ENCODE peak calls at places on chromosomes 16 and 17, in four cellular contexts. A is ELR, X is progenitor cell of endocrine pancreas, V is H54. L is an unnamed sample.
A peak's percentile ranks its signal among the peaks of the same experiment; 100 is the strongest.

GRCh38 chr16:78303946-78304345 is 204.5 kb downstream of the WWOX start:
- DNase-seq in A (no peak), V (no peak), X (no peak), L (no peak)

GRCh38 chr16:71709231-71709781 is 15.2 kb downstream of the PHLPP2 start:
- DNase-seq in X (no peak), V (no peak), A (peak; percentile 56), L (no peak)

GRCh38 chr17:4541328-4542002 is 13.7 kb downstream of the MYBBP1A start:
- DNase-seq in X (no peak), V (no peak), A (no peak), L (no peak)

GRCh38 chr17:72411124-72411563 is 290.3 kb downstream of the SOX9 start:
- DNase-seq in X (no peak), A (no peak), V (no peak), L (no peak)

GRCh38 chr17:28180449-28180848 is 138.0 kb downstream of the NLK start:
- DNase-seq in V (no peak), A (no peak), X (no peak), L (no peak)

GRCh38 chr16:69888005-69888560 is 63.1 kb upstream of the CLEC18A start:
- DNase-seq in X (no peak), A (no peak), V (no peak), L (no peak)

GRCh38 chr16:89141884-89142267 is 29.7 kb upstream of the CDH15 start:
- DNase-seq in V (no peak), X (no peak), A (no peak), L (no peak)

GRCh38 chr17:57910462-57910861 is 44.8 kb downstream of the CUEDC1 start:
- DNase-seq in A (no peak), X (no peak), V (no peak), L (no peak)

GRCh38 chr17:15657868-15658775 is 26.0 kb downstream of the TRIM16 start:
- DNase-seq in X (no peak), V (no peak), A (peak; percentile 19), L (no peak)

GRCh38 chr16:154223-155030 is 2.0 kb downstream of the HBZ start:
- DNase-seq in V (no peak), A (no peak), X (no peak), L (no peak)

GRCh38 chr16:11201498-11202259 is 54.3 kb downstream of the SOCS1 start:
- DNase-seq in V (peak; percentile 79), A (peak; percentile 98), X (no peak), L (no peak)

GRCh38 chr16:68972008-68972407 is 128.7 kb downstream of the TANGO6 start:
- DNase-seq in X (no peak), V (no peak), A (no peak), L (no peak)

GRCh38 chr16:4631444-4631843 is 6.8 kb downstream of the MGRN1 start:
- DNase-seq in A (no peak), X (no peak), V (no peak), L (no peak)

GRCh38 chr16:72530434-72530833 is 358.5 kb upstream of the PMFBP1 start:
- DNase-seq in A (peak; percentile 93), X (no peak), V (peak; percentile 39), L (no peak)

GRCh38 chr17:59892849-59893616 is at the start of the genes RPS6KB1 and TUBD1:
- DNase-seq in X (peak; percentile 89), A (peak; percentile 100), V (peak; percentile 98), L (peak; percentile 98)

GRCh38 chr16:29664133-29664912 is 1.3 kb downstream of the SPN start:
- DNase-seq in X (no peak), A (no peak), V (no peak), L (peak; percentile 22)

GRCh38 chr17:40473573-40474365 is 27.7 kb downstream of the TNS4 start:
- DNase-seq in V (no peak), A (no peak), X (no peak), L (no peak)

GRCh38 chr16:58377932-58378331 is 14.3 kb upstream of the GINS3 start:
- DNase-seq in V (no peak), X (no peak), A (peak; percentile 11), L (no peak)

GRCh38 chr17:34645636-34646035 is 66.3 kb downstream of the TMEM132E start:
- DNase-seq in A (no peak), X (no peak), V (no peak), L (no peak)

GRCh38 chr16:81486555-81487061 is 42.0 kb downstream of the CMIP start:
- DNase-seq in A (no peak), X (no peak), V (no peak), L (no peak)

GRCh38 chr17:1779571-1780074 is 17.8 kb downstream of the SERPINF1 start:
- DNase-seq in X (no peak), V (peak; percentile 73), A (peak; percentile 92), L (no peak)

GRCh38 chr16:70437017-70437581 is 1.8 kb downstream of the ST3GAL2 start:
- DNase-seq in V (no peak), X (no peak), A (peak; percentile 55), L (no peak)

GRCh38 chr17:57284984-57285646 is 28.8 kb downstream of the MSI2 start:
- DNase-seq in A (no peak), X (no peak), V (no peak), L (no peak)

GRCh38 chr16:1752853-1753252 is 18.5 kb downstream of the NME3 start:
- DNase-seq in X (no peak), A (no peak), V (no peak), L (no peak)

GRCh38 chr17:63490321-63490720 is 13.5 kb downstream of the ACE start:
- DNase-seq in V (no peak), X (no peak), A (no peak), L (no peak)

GRCh38 chr17:57541472-57542394 is 203.4 kb downstream of the CCDC182 start:
- DNase-seq in A (peak; percentile 63), X (no peak), V (peak; percentile 97), L (no peak)

GRCh38 chr17:47427985-47428384 is 102.9 kb upstream of the NPEPPS start:
- DNase-seq in X (no peak), V (no peak), A (no peak), L (no peak)

GRCh38 chr17:74231846-74232713 is 18.7 kb downstream of the TTYH2 start:
- DNase-seq in V (no peak), X (no peak), A (no peak), L (no peak)

GRCh38 chr17:79520134-79520892 is 90.5 kb downstream of the RBFOX3 start:
- DNase-seq in X (no peak), V (no peak), A (no peak), L (no peak)

GRCh38 chr16:88569614-88569984 is 604 bp upstream of the ZC3H18 start:
- DNase-seq in X (no peak), A (peak; percentile 34), V (no peak), L (no peak)

GRCh38 chr16:88638323-88639230 is at the start of gene IL17C:
- DNase-seq in A (no peak), V (no peak), X (no peak), L (peak; percentile 37)

GRCh38 chr17:74514632-74515035 is 16.6 kb downstream of the CD300LB start:
- DNase-seq in V (no peak), A (no peak), X (no peak), L (no peak)

L was measured in NCI-H526 treated with DMSO at 0.1 percent for 48 hours.